ENCODE peak calls at places on chromosomes 11 and 22, in nine cellular contexts. O, X, R, D, E, J, F, W and C are unnamed samples.

GRCh38 chr22:39117585-39118191 is 20.6 kb downstream of the APOBEC3H start:
- DNase-seq in O (peak), X (no peak), R (peak), D (peak), E (peak), J (peak), F (peak), W (no peak), C (peak)

GRCh38 chr11:69640260-69640994 is 529 bp upstream of the CCND1 start:
- DNase-seq in O (peak), X (no peak), R (peak), D (no peak), E (peak), J (peak), F (peak), W (no peak), C (no peak)

GRCh38 chr11:30422389-30422788 is 99.5 kb downstream of the ARL14EP start:
- DNase-seq in O (no peak), X (no peak), R (no peak), D (no peak), E (no peak), J (no peak), F (no peak), W (no peak), C (peak)

GRCh38 chr11:104995001-104995408 is 26.6 kb upstream of the CASP4 start:
- DNase-seq in O (no peak), X (no peak), R (no peak), D (no peak), E (no peak), J (no peak), F (no peak), W (no peak), C (peak)

GRCh38 chr11:94830722-94831121 is 62.6 kb downstream of the AMOTL1 start:
- DNase-seq in O (no peak), X (no peak), R (no peak), D (no peak), E (no peak), J (no peak), F (no peak), W (no peak), C (no peak)

GRCh38 chr22:20138868-20139267 is 7.3 kb downstream of the ZDHHC8 start:
- DNase-seq in O (no peak), X (peak), R (no peak), D (no peak), E (no peak), J (no peak), F (no peak), W (no peak), C (no peak)

GRCh38 chr11:69317401-69318092 is 23.6 kb downstream of the MYEOV start:
- DNase-seq in O (peak), X (no peak), R (peak), D (no peak), E (peak), J (no peak), F (no peak), W (no peak), C (no peak)

GRCh38 chr11:107858217-107859070 is at the start of gene SLC35F2:
- DNase-seq in O (peak), X (peak), R (peak), D (no peak), E (peak), J (peak), F (peak), W (no peak), C (peak)

GRCh38 chr11:57476883-57477506 is 16.7 kb downstream of the RTN4RL2 start:
- DNase-seq in O (peak), X (no peak), R (no peak), D (no peak), E (peak), J (peak), F (peak), W (no peak), C (no peak)

GRCh38 chr11:42049650-42050049 is 590.2 kb upstream of the LRRC4C start:
- DNase-seq in O (no peak), X (no peak), R (peak), D (no peak), E (peak), J (no peak), F (no peak), W (no peak), C (no peak)

GRCh38 chr11:130001491-130002351 is 914 bp downstream of the PRDM10 start:
- DNase-seq in O (peak), X (peak), R (peak), D (no peak), E (peak), J (peak), F (peak), W (no peak), C (peak)

GRCh38 chr11:129999407-129999806 is 3.2 kb downstream of the PRDM10 start:
- DNase-seq in O (no peak), X (no peak), R (no peak), D (no peak), E (no peak), J (no peak), F (no peak), W (no peak), C (no peak)

GRCh38 chr11:130002352-130002845 is at the start of gene PRDM10:
- DNase-seq in O (peak), X (peak), R (peak), D (peak), E (peak), J (peak), F (peak), W (peak), C (peak)

GRCh38 chr11:129998905-129999304 is 3.7 kb downstream of the PRDM10 start:
- DNase-seq in O (no peak), X (no peak), R (no peak), D (no peak), E (no peak), J (no peak), F (no peak), W (no peak), C (no peak)

DNA sequence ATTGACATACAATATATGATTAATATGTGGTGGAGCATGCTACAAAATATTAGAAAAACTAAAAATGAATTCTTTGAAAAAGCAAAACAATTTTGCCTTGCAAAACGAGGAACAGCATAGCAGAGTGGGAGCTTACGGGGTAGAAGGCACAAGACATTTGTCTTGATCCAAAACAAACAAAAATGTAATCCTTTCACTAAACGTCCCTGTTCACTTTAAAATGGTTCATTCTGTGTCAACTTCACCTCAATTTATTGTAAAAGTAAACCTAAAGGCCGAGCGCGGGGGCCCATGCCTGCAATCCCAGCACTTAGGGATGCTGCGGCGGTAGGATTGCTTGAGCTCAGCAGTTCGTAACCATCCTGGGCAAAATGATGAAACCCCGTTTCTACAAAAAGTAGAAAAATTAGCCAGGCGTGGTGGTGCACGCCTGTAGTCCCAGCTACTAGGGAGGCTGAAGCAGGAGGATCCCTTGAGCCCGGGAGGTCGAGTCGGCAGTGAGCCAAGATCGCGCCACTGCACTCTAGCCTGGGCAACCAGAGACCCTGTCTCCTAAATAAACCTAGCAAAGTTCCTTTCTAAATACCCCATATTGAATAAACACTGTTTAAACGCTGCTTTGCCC is 2.0 kb downstream of the PRDM10 start:
- DNase-seq in O (no peak), X (no peak), R (no peak), D (no peak), E (no peak), J (no peak), F (no peak), W (no peak), C (no peak)
- H3K4me3 ChIP-seq in O (peak), X (peak), R (peak), D (no peak), E (no peak), J (peak), F (peak), W (peak), C (peak)

GRCh38 chr11:117933475-117933874 is 4.3 kb upstream of the TMPRSS13 start:
- DNase-seq in O (no peak), X (no peak), R (no peak), D (no peak), E (no peak), J (no peak), F (no peak), W (no peak), C (no peak)
- H3K4me3 ChIP-seq in O (no peak), X (no peak), R (no peak), D (no peak), E (no peak), J (no peak), F (no peak), W (no peak), C (no peak)

DNA sequence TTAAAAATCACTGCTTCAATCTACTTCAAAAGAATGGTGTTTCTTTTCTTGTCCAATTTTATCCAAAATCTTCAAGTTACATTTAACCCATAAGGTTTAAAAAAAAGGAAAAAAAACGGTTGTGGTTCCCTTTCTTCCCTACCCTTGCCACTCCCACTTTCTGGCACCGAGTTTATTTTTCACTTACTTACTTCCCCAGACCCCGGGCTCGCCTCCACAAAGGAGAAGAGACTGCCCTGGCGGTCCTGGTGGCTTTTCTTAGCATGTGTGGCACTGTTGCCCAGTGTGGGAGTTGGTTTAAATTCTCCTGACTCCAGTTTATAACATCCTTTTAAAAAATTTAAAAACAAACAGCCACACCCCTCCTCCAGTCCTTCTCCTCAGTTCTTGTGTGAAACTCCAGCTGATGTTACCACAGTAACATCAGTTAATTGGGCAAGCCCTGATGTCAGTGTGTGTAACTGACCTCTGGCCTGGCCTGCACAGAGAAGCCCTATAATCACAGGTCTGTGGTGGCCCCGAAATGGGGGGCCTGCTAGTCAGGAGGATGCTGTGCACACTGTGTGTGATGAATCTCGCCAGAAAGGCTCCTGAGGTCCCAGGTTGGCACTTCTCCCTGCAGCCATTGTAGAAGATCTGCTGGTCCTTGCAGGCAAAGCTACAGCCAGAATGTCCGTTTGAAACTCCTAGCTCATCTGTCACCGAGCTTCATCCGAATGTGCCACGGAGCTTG is 7.8 kb downstream of the YDJC start:
- DNase-seq in O (peak), X (peak), R (no peak), D (no peak), E (peak), J (no peak), F (peak), W (no peak), C (no peak)
- H3K4me3 ChIP-seq in O (no peak), X (no peak), R (no peak), D (no peak), E (no peak), J (no peak), F (no peak), W (no peak), C (no peak)

GRCh38 chr11:120522736-120523135 is 11.2 kb downstream of the GRIK4 start:
- DNase-seq in O (no peak), X (no peak), R (no peak), D (no peak), E (no peak), J (no peak), F (no peak), W (no peak), C (no peak)

GRCh38 chr11:120521176-120521575 is 9.6 kb downstream of the GRIK4 start:
- DNase-seq in O (no peak), X (no peak), R (no peak), D (no peak), E (no peak), J (no peak), F (no peak), W (no peak), C (no peak)

GRCh38 chr11:120520091-120520822 is 8.7 kb downstream of the GRIK4 start:
- DNase-seq in O (no peak), X (no peak), R (no peak), D (no peak), E (no peak), J (no peak), F (no peak), W (no peak), C (no peak)

GRCh38 chr11:120523196-120523595 is 11.6 kb downstream of the GRIK4 start:
- DNase-seq in O (no peak), X (no peak), R (no peak), D (no peak), E (no peak), J (no peak), F (no peak), W (no peak), C (no peak)

GRCh38 chr11:120522021-120522420 is 10.5 kb downstream of the GRIK4 start:
- DNase-seq in O (no peak), X (no peak), R (no peak), D (no peak), E (no peak), J (no peak), F (no peak), W (no peak), C (no peak)
- H3K4me3 ChIP-seq in O (no peak), X (no peak), R (no peak), D (no peak), E (no peak), J (no peak), F (no peak), W (no peak), C (no peak)

GRCh38 chr22:37483594-37484114 is 2.5 kb downstream of the MFNG start:
- DNase-seq in O (peak), X (no peak), R (no peak), D (no peak), E (no peak), J (no peak), F (peak), W (no peak), C (no peak)

GRCh38 chr22:37485006-37485713 is 1.0 kb downstream of the MFNG start:
- DNase-seq in O (no peak), X (no peak), R (no peak), D (no peak), E (no peak), J (no peak), F (no peak), W (no peak), C (no peak)

GRCh38 chr22:37485714-37486223 is 415 bp downstream of the MFNG start:
- DNase-seq in O (no peak), X (no peak), R (no peak), D (no peak), E (no peak), J (no peak), F (no peak), W (no peak), C (no peak)

GRCh38 chr22:37483050-37483449 is 3.1 kb downstream of the MFNG start:
- DNase-seq in O (no peak), X (no peak), R (no peak), D (no peak), E (no peak), J (no peak), F (no peak), W (no peak), C (no peak)

GRCh38 chr22:37484115-37485005 is 1.8 kb downstream of the MFNG start:
- DNase-seq in O (no peak), X (peak), R (no peak), D (no peak), E (no peak), J (no peak), F (no peak), W (peak), C (no peak)
- H3K4me3 ChIP-seq in O (no peak), X (peak), R (no peak), D (no peak), E (no peak), J (no peak), F (no peak), W (peak), C (peak)

GRCh38 chr11:32396331-32396730 is 39.0 kb downstream of the WT1 start:
- DNase-seq in O (no peak), X (no peak), R (no peak), D (no peak), E (no peak), J (no peak), F (no peak), W (no peak), C (no peak)

GRCh38 chr11:32391965-32392553 is 43.3 kb downstream of the WT1 start:
- DNase-seq in O (peak), X (no peak), R (peak), D (no peak), E (peak), J (no peak), F (no peak), W (no peak), C (no peak)

GRCh38 chr11:32396991-32397390 is 38.3 kb downstream of the WT1 start:
- DNase-seq in O (no peak), X (no peak), R (peak), D (no peak), E (no peak), J (no peak), F (no peak), W (no peak), C (no peak)

GRCh38 chr11:32392840-32393239 is 42.5 kb downstream of the WT1 start:
- DNase-seq in O (no peak), X (no peak), R (no peak), D (no peak), E (no peak), J (no peak), F (no peak), W (no peak), C (no peak)

DNA sequence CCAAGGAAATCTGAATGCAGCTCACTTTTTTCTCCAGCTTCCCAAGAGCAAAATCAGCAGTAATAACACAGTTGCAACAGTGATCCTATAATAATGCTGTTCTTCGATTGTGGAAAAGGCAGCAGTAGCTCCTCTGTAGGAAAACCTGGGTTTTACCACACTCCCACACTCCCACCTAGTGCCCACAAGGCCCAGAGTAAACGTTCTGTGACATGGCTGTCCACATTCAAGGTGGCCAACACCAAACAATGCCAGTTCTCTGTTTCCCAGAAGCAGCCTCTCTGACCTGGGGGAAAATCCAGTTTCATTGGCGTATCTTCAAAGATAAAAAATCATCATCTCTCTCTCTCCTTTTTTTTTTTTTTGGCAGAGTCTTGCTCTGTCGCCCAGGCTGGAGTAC is 40.2 kb downstream of the WT1 start:
- DNase-seq in O (no peak), X (no peak), R (no peak), D (no peak), E (no peak), J (no peak), F (no peak), W (no peak), C (no peak)
- H3K4me3 ChIP-seq in O (no peak), X (no peak), R (no peak), D (no peak), E (no peak), J (no peak), F (no peak), W (no peak), C (no peak)

DNA sequence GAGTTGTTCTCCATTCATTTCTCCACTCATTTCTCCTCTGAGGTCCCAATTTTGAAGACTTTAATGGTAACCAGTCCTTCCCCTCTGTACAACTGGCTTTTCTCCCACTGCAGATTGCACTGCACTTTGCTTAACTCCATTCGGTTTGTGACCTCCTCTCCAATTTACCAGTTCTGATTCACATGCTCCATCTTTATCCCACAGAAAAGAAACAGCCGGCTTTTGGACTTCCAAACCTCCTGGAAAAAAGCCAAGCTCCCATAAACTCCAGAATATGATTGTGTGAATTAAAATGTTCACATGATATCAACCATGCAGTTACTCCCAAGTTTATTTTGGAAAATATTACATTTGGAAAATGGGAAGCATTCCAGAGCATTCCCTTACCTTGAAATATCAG is 23.9 kb upstream of the TMEM135 start:
- DNase-seq in O (no peak), X (no peak), R (peak), D (no peak), E (no peak), J (no peak), F (no peak), W (no peak), C (no peak)
- H3K4me3 ChIP-seq in O (no peak), X (no peak), R (no peak), D (no peak), E (no peak), J (no peak), F (no peak), W (no peak), C (no peak)